ENCODE peak calls at places on chromosomes 3 and 15, in four cellular contexts. One of them, this sample, is unnamed.

GRCh38 chr15:75348034-75348562 is 1.3 kb downstream of the NEIL1 start:
- DNase-seq in GM12878: no peak
- DNase-seq in H1: peak; percentile 64
- DNase-seq in HepG2: no peak
- DNase-seq in this sample: peak; percentile 69

GRCh38 chr15:72339777-72340177 is 19.8 kb upstream of the CELF6 start:
- DNase-seq in GM12878: no peak
- DNase-seq in H1: no peak
- DNase-seq in HepG2: peak; percentile 47
- DNase-seq in this sample: no peak

GRCh38 chr15:89194608-89195007 is 26.8 kb downstream of the RLBP1 start:
- DNase-seq in GM12878: no peak
- DNase-seq in H1: no peak
- DNase-seq in HepG2: no peak
- DNase-seq in this sample: no peak

GRCh38 chr3:42653560-42654330 is at the start of gene ZBTB47:
- DNase-seq in GM12878: no peak
- DNase-seq in H1: peak; percentile 58
- DNase-seq in HepG2: no peak
- DNase-seq in this sample: no peak

GRCh38 chr3:40116478-40117162 is 192.9 kb upstream of the EIF1B start:
- DNase-seq in GM12878: no peak
- DNase-seq in H1: no peak
- DNase-seq in HepG2: no peak
- DNase-seq in this sample: no peak

GRCh38 chr15:44882499-44882968 is 74.0 kb upstream of the TERB2 start:
- DNase-seq in GM12878: peak; percentile 92
- DNase-seq in H1: no peak
- DNase-seq in HepG2: no peak
- DNase-seq in this sample: no peak

GRCh38 chr3:119891944-119892721 is 110.2 kb downstream of the NR1I2 start:
- DNase-seq in GM12878: peak; percentile 30
- DNase-seq in H1: peak; percentile 45
- DNase-seq in HepG2: peak; percentile 55
- DNase-seq in this sample: peak; percentile 6

GRCh38 chr3:163692484-163692883 is 1385.8 kb downstream of the SI start:
- DNase-seq in GM12878: no peak
- DNase-seq in H1: no peak
- DNase-seq in HepG2: no peak
- DNase-seq in this sample: no peak

GRCh38 chr3:104323226-104323625 is 1043.5 kb upstream of the ALCAM start:
- DNase-seq in GM12878: no peak
- DNase-seq in H1: no peak
- DNase-seq in HepG2: no peak
- DNase-seq in this sample: no peak

GRCh38 chr15:64246364-64247189 is 83.8 kb upstream of the PPIB start:
- DNase-seq in GM12878: peak; percentile 95
- DNase-seq in H1: no peak
- DNase-seq in HepG2: peak; percentile 61
- DNase-seq in this sample: peak; percentile 90

GRCh38 chr15:49239105-49239504 is 69.1 kb downstream of the GALK2 start:
- DNase-seq in GM12878: no peak
- DNase-seq in H1: no peak
- DNase-seq in HepG2: no peak
- DNase-seq in this sample: no peak

GRCh38 chr3:155859859-155860258 is 5.6 kb upstream of the SLC33A1 start:
- DNase-seq in GM12878: no peak
- DNase-seq in H1: no peak
- DNase-seq in HepG2: peak; percentile 44
- DNase-seq in this sample: no peak

GRCh38 chr3:53328750-53329149 is 18.6 kb downstream of the DCP1A start:
- DNase-seq in GM12878: no peak
- DNase-seq in H1: no peak
- DNase-seq in HepG2: no peak
- DNase-seq in this sample: no peak

GRCh38 chr3:167729591-167729990 is 5.1 kb downstream of the PDCD10 start:
- DNase-seq in GM12878: no peak
- DNase-seq in H1: no peak
- DNase-seq in HepG2: no peak
- DNase-seq in this sample: no peak

GRCh38 chr15:40984963-40985362 is 31.7 kb downstream of the CHAC1 start:
- DNase-seq in GM12878: no peak
- DNase-seq in H1: no peak
- DNase-seq in HepG2: no peak
- DNase-seq in this sample: no peak

GRCh38 chr3:16512435-16513140 is 911 bp downstream of the RFTN1 start:
- DNase-seq in GM12878: no peak
- DNase-seq in H1: peak; percentile 66
- DNase-seq in HepG2: no peak
- DNase-seq in this sample: no peak

GRCh38 chr3:8617921-8618320 is 26.7 kb downstream of the SSUH2 start:
- DNase-seq in GM12878: no peak
- DNase-seq in H1: no peak
- DNase-seq in HepG2: no peak
- DNase-seq in this sample: no peak

GRCh38 chr3:155352900-155353490 is 59.5 kb upstream of the STRIT1 start:
- DNase-seq in GM12878: no peak
- DNase-seq in H1: no peak
- DNase-seq in HepG2: peak; percentile 21
- DNase-seq in this sample: no peak

GRCh38 chr3:1421577-1421976 is 328.8 kb downstream of the CNTN6 start:
- DNase-seq in GM12878: no peak
- DNase-seq in H1: no peak
- DNase-seq in HepG2: no peak
- DNase-seq in this sample: no peak

GRCh38 chr3:16400143-16400935 is 113.2 kb downstream of the RFTN1 start:
- DNase-seq in GM12878: no peak
- DNase-seq in H1: no peak
- DNase-seq in HepG2: no peak
- DNase-seq in this sample: no peak

GRCh38 chr15:39127151-39127815 is 453.6 kb upstream of the THBS1 start:
- DNase-seq in GM12878: no peak
- DNase-seq in H1: no peak
- DNase-seq in HepG2: no peak
- DNase-seq in this sample: peak; percentile 9

GRCh38 chr3:149128856-149129255 is 582 bp upstream of the HPS3 start:
- DNase-seq in GM12878: no peak
- DNase-seq in H1: no peak
- DNase-seq in HepG2: no peak
- DNase-seq in this sample: no peak

GRCh38 chr3:188153498-188153948 is 434 bp upstream of the LPP start:
- DNase-seq in GM12878: no peak
- DNase-seq in H1: peak; percentile 83
- DNase-seq in HepG2: peak; percentile 88
- DNase-seq in this sample: no peak

GRCh38 chr3:155995525-155996370 is 124.6 kb upstream of the KCNAB1 start:
- DNase-seq in GM12878: no peak
- DNase-seq in H1: no peak
- DNase-seq in HepG2: peak; percentile 41
- DNase-seq in this sample: peak; percentile 22

GRCh38 chr3:196012481-196012880 is 69.4 kb downstream of the TFRC start:
- DNase-seq in GM12878: no peak
- DNase-seq in H1: no peak
- DNase-seq in HepG2: no peak
- DNase-seq in this sample: no peak

GRCh38 chr3:196012941-196013471 is 68.9 kb downstream of the TFRC start:
- DNase-seq in GM12878: no peak
- DNase-seq in H1: no peak
- DNase-seq in HepG2: no peak
- DNase-seq in this sample: peak; percentile 11

GRCh38 chr3:196016485-196016884 is 65.4 kb downstream of the TFRC start:
- DNase-seq in GM12878: no peak
- DNase-seq in H1: no peak
- DNase-seq in HepG2: no peak
- DNase-seq in this sample: no peak

GRCh38 chr3:196009456-196009855 is 72.4 kb downstream of the TFRC start:
- DNase-seq in GM12878: no peak
- DNase-seq in H1: no peak
- DNase-seq in HepG2: no peak
- DNase-seq in this sample: no peak

DNA sequence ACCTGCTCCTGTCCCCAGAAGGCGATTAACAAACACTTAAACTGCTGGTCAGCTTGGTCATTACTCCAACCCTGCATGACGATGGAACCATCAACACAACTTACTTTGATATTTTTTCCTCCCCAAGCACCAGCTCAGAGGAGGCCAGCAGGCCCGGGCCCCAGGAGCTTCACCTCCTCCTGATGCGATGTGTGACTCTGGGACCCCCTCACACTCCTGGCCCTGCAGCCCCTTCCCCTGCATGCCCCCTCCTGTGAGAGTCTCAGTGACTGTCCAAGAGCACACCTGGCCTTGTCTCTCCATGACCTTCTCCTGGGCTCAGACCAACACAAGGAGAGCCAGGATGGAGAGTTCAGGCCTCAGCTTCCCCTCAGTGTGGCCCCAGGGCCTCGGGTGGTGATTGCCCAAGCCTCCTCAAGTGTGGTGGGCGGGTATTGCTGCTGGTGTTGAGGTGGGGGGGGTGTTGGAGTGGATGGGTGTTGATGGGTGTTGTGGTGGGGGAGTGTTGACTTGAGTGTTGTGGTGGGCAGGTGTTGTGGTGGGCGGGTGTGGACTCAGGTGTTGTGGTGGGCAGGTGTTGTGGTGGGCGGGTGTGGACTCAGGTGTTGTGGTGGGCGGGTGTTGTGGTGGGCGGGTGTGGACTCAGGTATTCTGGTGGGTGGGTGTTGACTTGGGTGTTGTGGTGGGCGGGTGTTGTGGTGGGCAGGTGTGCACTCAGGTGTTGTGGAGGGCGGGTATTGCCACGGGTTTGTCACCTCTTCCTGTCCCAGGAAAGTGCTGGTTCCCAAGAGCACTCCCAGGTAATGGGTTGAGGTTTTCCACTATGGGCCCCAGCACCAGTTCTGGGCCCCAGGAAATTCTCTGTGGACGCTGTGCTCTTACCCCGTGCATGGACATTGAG is 68.1 kb downstream of the TFRC start:
- DNase-seq in GM12878: no peak
- DNase-seq in H1: no peak
- DNase-seq in HepG2: no peak
- DNase-seq in this sample: no peak
- TF ChIP-seq BRCA1 in GM12878: no peak
- TF ChIP-seq BRCA1 in H1: no peak
- TF ChIP-seq BRCA1 in HepG2: no peak
- TF ChIP-seq BRCA1 in this sample: no peak

DNA sequence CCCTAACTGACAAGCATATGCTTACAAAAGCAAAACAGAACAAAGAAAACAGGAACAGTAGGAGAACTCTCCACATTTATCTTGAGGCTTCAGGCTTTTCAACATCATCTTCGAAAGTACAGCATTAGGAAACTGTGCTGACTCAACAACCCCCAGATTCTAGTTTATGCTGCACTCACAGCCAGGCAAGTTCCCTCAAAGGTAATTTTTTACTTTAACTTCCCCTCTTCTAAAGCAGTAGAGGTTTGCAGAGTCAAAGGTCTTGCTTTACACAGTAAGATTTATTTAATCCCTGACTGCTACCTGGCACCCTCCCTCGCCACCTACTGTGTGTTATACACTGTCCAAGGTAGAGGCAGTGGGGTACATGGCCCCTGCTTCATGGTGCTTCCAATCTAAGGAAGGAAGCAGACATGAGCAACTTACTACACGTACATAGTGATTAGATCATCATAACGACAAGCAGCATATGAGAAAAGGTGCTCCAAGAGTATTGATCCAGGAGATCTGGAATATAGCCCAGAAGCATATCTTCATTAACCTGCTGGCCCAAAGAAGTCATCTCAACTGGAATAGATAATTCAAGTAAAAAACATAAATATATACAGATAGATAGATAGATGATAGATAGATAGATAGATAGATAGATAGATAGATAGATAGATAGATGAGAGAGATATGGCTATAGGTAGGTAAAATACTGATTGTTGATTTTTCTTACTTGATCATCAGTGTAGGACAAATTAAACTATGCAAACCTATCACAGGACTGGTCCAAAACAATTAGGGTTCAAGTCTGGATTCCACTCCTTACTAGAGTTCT is 83.9 kb downstream of the TNIK start:
- DNase-seq in GM12878: no peak
- DNase-seq in H1: no peak
- DNase-seq in HepG2: no peak
- DNase-seq in this sample: peak; percentile 57
- TF ChIP-seq BRCA1 in GM12878: no peak
- TF ChIP-seq BRCA1 in H1: no peak
- TF ChIP-seq BRCA1 in HepG2: no peak
- TF ChIP-seq BRCA1 in this sample: no peak

DNA sequence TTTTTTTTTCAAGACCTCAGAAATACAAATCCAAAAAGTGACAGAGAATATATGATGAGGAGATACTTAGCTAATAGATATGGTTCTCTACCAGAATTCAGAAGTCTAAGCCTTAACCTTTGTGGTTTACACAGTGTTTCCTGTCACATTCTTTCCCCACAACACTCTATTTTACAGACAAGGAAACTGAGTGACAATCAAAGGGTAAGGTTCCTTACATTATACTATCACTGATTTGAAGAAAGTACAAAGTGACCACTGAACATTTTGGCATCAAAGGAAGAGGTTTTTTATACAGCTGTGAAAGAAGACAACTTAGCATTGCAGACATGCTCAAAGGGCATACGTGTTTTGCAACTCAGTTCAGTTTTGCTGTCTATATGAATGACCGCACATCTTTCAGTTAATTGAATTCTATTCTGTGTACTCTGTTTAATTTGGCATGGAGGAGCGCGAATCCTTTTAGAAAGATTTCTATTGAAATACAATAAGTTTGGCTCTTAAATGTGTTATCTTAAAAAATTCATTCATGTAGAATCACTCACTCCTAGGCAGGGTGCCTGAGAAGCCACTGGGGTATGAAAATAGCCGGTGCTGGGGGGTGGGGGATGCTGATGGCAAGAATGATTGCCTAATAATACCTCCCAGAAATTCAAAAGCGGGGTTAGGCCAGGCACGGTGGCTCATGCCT is 66.6 kb upstream of the SKOR1 start:
- DNase-seq in GM12878: no peak
- DNase-seq in H1: no peak
- DNase-seq in HepG2: no peak
- DNase-seq in this sample: no peak
- TF ChIP-seq BRCA1 in GM12878: no peak
- TF ChIP-seq BRCA1 in H1: no peak
- TF ChIP-seq BRCA1 in HepG2: no peak
- TF ChIP-seq BRCA1 in this sample: no peak

DNA sequence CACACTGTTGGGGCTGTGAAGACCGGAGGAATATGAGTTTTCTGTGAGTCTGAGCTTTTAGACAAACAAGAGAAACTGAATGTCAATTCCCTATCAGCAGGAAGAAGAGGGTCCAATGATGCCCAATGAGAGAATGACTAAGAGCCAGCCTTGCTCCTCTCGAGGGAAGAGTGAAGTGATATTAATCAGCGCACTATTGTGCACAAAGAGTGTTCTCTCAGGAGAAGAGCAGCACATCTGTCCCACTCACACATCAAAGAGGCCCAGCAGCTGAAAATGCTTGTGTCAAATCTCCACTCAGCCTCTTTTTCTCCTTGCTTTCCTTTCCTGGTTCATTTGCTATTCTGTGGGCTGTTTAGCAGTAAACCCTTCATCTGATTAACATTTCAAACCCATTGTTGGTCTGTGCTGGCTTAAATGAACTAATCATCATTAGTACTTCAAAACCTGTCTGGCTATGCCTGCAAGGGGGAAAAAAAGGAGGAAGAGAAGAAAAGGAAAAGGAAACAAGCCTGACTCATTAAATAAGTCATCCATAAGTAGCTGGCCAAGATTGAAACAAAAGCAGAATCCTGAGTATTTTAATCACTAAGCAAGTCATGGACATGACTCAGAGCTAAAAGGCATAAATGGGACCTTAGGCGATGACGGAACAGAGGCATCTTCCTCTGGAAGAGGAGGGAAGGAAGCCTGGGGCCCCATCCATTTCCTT is 912.7 kb downstream of the TUSC7 start:
- DNase-seq in GM12878: no peak
- DNase-seq in H1: no peak
- DNase-seq in HepG2: no peak
- DNase-seq in this sample: no peak
- TF ChIP-seq BRCA1 in GM12878: no peak
- TF ChIP-seq BRCA1 in H1: no peak
- TF ChIP-seq BRCA1 in HepG2: no peak
- TF ChIP-seq BRCA1 in this sample: no peak